ENCODE peak calls at places on chromosomes 7 and 10, in five cellular contexts. One of them, this sample, is unnamed.

GRCh38 chr7:102432476-102433318 is 678 bp upstream of the ORAI2 start:
- DNase-seq in H9: peak; percentile 33
- DNase-seq in A549: no peak
- DNase-seq in ovary: no peak
- DNase-seq in GM12878: no peak
- DNase-seq in this sample: no peak

GRCh38 chr7:12244694-12245093 is 33.6 kb downstream of the TMEM106B start:
- DNase-seq in H9: no peak
- DNase-seq in A549: no peak
- DNase-seq in ovary: no peak
- DNase-seq in GM12878: no peak
- DNase-seq in this sample: no peak

GRCh38 chr10:15745748-15746147 is 26.0 kb upstream of the ITGA8 start:
- DNase-seq in H9: no peak
- DNase-seq in A549: no peak
- DNase-seq in ovary: no peak
- DNase-seq in GM12878: no peak
- DNase-seq in this sample: no peak

GRCh38 chr7:126715076-126715475 is 537.7 kb downstream of the GRM8 start:
- DNase-seq in H9: no peak
- DNase-seq in A549: no peak
- DNase-seq in ovary: no peak
- DNase-seq in GM12878: no peak
- DNase-seq in this sample: no peak

GRCh38 chr7:66522518-66522917 is 106.2 kb upstream of the KCTD7 start:
- DNase-seq in H9: no peak
- DNase-seq in A549: peak; percentile 41
- DNase-seq in ovary: no peak
- DNase-seq in GM12878: no peak
- DNase-seq in this sample: no peak

GRCh38 chr7:149003018-149003417 is 25.3 kb downstream of the PDIA4 start:
- DNase-seq in H9: no peak
- DNase-seq in A549: no peak
- DNase-seq in ovary: no peak
- DNase-seq in GM12878: no peak
- DNase-seq in this sample: no peak

GRCh38 chr10:86538547-86538946 is 17.0 kb upstream of the WAPL start:
- DNase-seq in H9: no peak
- DNase-seq in A549: no peak
- DNase-seq in ovary: no peak
- DNase-seq in GM12878: no peak
- DNase-seq in this sample: peak; percentile 52

GRCh38 chr7:5170251-5170650 is 19.8 kb upstream of the WIPI2 start:
- DNase-seq in H9: no peak
- DNase-seq in A549: no peak
- DNase-seq in ovary: no peak
- DNase-seq in GM12878: no peak
- DNase-seq in this sample: no peak

GRCh38 chr7:29239638-29240037 is 45.1 kb downstream of the CHN2 start:
- DNase-seq in H9: peak; percentile 56
- DNase-seq in A549: peak; percentile 29
- DNase-seq in ovary: no peak
- DNase-seq in GM12878: no peak
- DNase-seq in this sample: no peak

GRCh38 chr10:88923525-88923924 is 29.0 kb downstream of the ACTA2 start:
- DNase-seq in H9: no peak
- DNase-seq in A549: no peak
- DNase-seq in ovary: no peak
- DNase-seq in GM12878: no peak
- DNase-seq in this sample: no peak

GRCh38 chr7:96093435-96093834 is 228.5 kb downstream of the SLC25A13 start:
- DNase-seq in H9: no peak
- DNase-seq in A549: peak; percentile 18
- DNase-seq in ovary: no peak
- DNase-seq in GM12878: no peak
- DNase-seq in this sample: no peak

GRCh38 chr7:139774376-139774775 is 3.4 kb downstream of the HIPK2 start:
- DNase-seq in H9: no peak
- DNase-seq in A549: no peak
- DNase-seq in ovary: no peak
- DNase-seq in GM12878: no peak
- DNase-seq in this sample: no peak

GRCh38 chr7:46558482-46559193 is 637.6 kb upstream of the IGFBP3 start:
- DNase-seq in H9: no peak
- DNase-seq in A549: peak; percentile 25
- DNase-seq in ovary: no peak
- DNase-seq in GM12878: no peak
- DNase-seq in this sample: no peak

DNA sequence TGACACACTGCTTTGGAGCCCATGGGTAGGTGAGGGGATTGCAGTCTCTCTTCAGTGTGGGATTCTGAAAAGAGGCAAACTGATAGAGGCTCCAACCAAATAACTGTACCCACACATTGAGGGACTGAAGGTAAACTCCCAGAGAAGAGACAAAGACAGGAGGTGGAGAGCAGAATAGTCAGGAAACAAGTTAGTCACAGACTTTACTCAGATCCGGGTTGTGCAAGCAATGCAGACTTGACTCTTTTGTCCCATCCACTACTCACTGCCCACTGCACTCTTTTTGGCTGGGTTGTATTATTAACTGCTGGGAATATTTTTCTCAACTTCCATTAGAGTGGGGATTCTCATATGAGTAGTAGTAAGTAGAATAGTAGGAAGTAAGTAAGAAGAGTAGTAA is 152.7 kb downstream of the NRG3 start:
- DNase-seq in H9: no peak
- DNase-seq in A549: no peak
- DNase-seq in ovary: no peak
- DNase-seq in GM12878: no peak
- DNase-seq in this sample: no peak
- H3K9me3 ChIP-seq in H9: no peaks in the 10 kb centered on the region
- H3K9me3 ChIP-seq in A549: peaks cover 2% of the 10 kb centered on the region
- H3K9me3 ChIP-seq in ovary: no peaks in the 10 kb centered on the region
- H3K9me3 ChIP-seq in GM12878: no peaks in the 10 kb centered on the region
- H3K9me3 ChIP-seq in this sample: no peaks in the 10 kb centered on the region

GRCh38 chr7:3482147-3482921 is 181.3 kb downstream of the SDK1 start:
- DNase-seq in H9: peak; percentile 80
- DNase-seq in A549: peak; percentile 62
- DNase-seq in ovary: no peak
- DNase-seq in GM12878: no peak
- DNase-seq in this sample: no peak
- TF ChIP-seq CTCF in H9: peak; percentile 85
- TF ChIP-seq CTCF in A549: peak; percentile 70
- TF ChIP-seq CTCF in ovary: no peak
- TF ChIP-seq CTCF in GM12878: peak; percentile 11
- TF ChIP-seq CTCF in this sample: peak; percentile 19

GRCh38 chr7:57339198-57339944 is 110.6 kb upstream of the ZNF716 start:
- DNase-seq in H9: no peak
- DNase-seq in A549: no peak
- DNase-seq in ovary: no peak
- DNase-seq in GM12878: no peak
- DNase-seq in this sample: no peak
- H3K9me3 ChIP-seq in H9: peaks cover 95% of the 10 kb centered on the region
- H3K9me3 ChIP-seq in A549: no peaks in the 10 kb centered on the region
- H3K9me3 ChIP-seq in ovary: no peaks in the 10 kb centered on the region
- H3K9me3 ChIP-seq in GM12878: no peaks in the 10 kb centered on the region
- H3K9me3 ChIP-seq in this sample: peaks cover 8% of the 10 kb centered on the region

DNA sequence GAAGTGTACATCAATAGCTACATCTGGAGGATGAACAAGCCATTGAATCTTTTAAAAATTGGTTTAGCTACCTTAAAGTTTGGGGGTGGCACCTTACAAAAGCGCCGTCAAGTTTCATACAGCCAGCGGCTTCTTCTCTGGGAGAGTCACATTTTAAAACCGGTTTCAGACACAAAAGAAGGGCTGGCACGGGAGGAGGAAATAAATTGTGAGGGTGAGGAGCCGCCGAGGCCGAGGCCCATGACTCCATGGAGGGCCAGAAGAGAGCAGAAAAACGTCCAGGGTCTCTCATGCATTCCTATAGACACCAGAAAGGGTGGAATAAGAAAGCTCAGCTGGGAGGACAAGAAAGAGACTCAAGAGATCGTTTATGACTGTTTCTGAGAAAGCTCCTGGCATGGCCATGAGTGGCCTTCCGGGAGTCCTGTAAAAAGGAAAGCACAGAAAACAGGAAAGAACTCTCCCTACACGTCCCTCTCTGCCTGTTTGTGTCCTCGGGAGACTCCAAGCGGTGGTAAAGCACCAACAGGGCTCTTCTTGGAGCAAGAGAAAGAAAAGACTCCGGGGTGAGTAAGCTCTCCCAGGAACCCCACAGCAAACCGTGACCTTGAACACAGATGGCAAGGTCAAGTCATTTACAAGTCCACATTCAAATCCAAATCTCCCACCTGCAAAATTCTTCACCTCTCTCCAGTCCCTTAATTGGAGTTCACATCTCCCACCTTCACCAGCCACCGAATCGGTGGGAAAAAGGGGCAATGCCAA is 1.8 kb downstream of the FRAT2 start:
- DNase-seq in H9: peak; percentile 55
- DNase-seq in A549: peak; percentile 43
- DNase-seq in ovary: peak; percentile 60
- DNase-seq in GM12878: no peak
- DNase-seq in this sample: no peak
- TF ChIP-seq CTCF in H9: no peak
- TF ChIP-seq CTCF in A549: no peak
- TF ChIP-seq CTCF in ovary: no peak
- TF ChIP-seq CTCF in GM12878: peak; percentile 21
- TF ChIP-seq CTCF in this sample: peak; percentile 17

GRCh38 chr7:71402684-71403083 is 270.7 kb downstream of the GALNT17 start:
- DNase-seq in H9: no peak
- DNase-seq in A549: no peak
- DNase-seq in ovary: no peak
- DNase-seq in GM12878: no peak
- DNase-seq in this sample: no peak

GRCh38 chr7:71409550-71410157 is 277.7 kb downstream of the GALNT17 start:
- DNase-seq in H9: no peak
- DNase-seq in A549: no peak
- DNase-seq in ovary: no peak
- DNase-seq in GM12878: no peak
- DNase-seq in this sample: no peak

GRCh38 chr7:71408276-71408675 is 276.3 kb downstream of the GALNT17 start:
- DNase-seq in H9: no peak
- DNase-seq in A549: no peak
- DNase-seq in ovary: no peak
- DNase-seq in GM12878: no peak
- DNase-seq in this sample: no peak

GRCh38 chr7:71404701-71405345 is 272.9 kb downstream of the GALNT17 start:
- DNase-seq in H9: no peak
- DNase-seq in A549: no peak
- DNase-seq in ovary: no peak
- DNase-seq in GM12878: no peak
- DNase-seq in this sample: no peak
- H3K9me3 ChIP-seq in H9: no peaks in the 10 kb centered on the region
- H3K9me3 ChIP-seq in A549: no peaks in the 10 kb centered on the region
- H3K9me3 ChIP-seq in ovary: no peaks in the 10 kb centered on the region
- H3K9me3 ChIP-seq in GM12878: no peaks in the 10 kb centered on the region
- H3K9me3 ChIP-seq in this sample: peaks cover 3% of the 10 kb centered on the region

DNA sequence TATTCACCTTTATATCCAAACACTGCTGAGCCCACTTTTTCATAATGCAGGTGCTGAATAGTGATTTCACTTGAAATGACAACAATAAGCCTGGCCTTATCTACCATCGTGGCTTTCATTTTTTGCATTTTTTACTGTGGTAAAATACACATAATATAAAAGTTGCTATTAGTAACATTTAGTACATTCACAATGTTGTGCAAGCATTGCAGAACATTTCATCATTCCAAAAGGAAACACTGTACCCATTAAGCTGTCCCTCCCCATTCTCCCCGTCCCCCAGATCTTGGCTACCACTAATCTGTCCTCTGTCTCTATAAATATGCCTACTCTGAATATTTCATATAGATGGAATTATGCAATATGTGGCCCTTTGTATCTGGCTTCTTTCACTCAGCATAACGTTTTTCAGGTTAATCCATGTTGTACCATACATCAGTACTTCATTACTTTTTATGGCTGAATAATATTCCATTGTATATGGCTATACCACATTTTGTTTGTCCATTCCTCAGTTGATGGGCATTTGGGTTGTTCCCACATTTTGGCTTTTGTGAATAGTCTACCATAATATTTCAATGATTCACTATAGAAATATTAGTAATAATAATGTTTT is 68.5 kb upstream of the ARID5B start:
- DNase-seq in H9: no peak
- DNase-seq in A549: no peak
- DNase-seq in ovary: no peak
- DNase-seq in GM12878: no peak
- DNase-seq in this sample: no peak
- TF ChIP-seq CTCF in H9: no peak
- TF ChIP-seq CTCF in A549: no peak
- TF ChIP-seq CTCF in ovary: no peak
- TF ChIP-seq CTCF in GM12878: no peak
- TF ChIP-seq CTCF in this sample: no peak

GRCh38 chr10:29610876-29611647 is 23.7 kb downstream of the SVIL start:
- DNase-seq in H9: no peak
- DNase-seq in A549: no peak
- DNase-seq in ovary: no peak
- DNase-seq in GM12878: no peak
- DNase-seq in this sample: no peak

GRCh38 chr10:29608062-29608461 is 26.7 kb downstream of the SVIL start:
- DNase-seq in H9: no peak
- DNase-seq in A549: no peak
- DNase-seq in ovary: no peak
- DNase-seq in GM12878: no peak
- DNase-seq in this sample: no peak

GRCh38 chr10:29608476-29609301 is 26.1 kb downstream of the SVIL start:
- DNase-seq in H9: no peak
- DNase-seq in A549: no peak
- DNase-seq in ovary: no peak
- DNase-seq in GM12878: no peak
- DNase-seq in this sample: no peak

GRCh38 chr10:29607576-29607975 is 27.2 kb downstream of the SVIL start:
- DNase-seq in H9: no peak
- DNase-seq in A549: no peak
- DNase-seq in ovary: no peak
- DNase-seq in GM12878: no peak
- DNase-seq in this sample: no peak

GRCh38 chr10:29609696-29610095 is 25.1 kb downstream of the SVIL start:
- DNase-seq in H9: no peak
- DNase-seq in A549: no peak
- DNase-seq in ovary: no peak
- DNase-seq in GM12878: no peak
- DNase-seq in this sample: no peak
- H3K9me3 ChIP-seq in H9: no peaks in the 10 kb centered on the region
- H3K9me3 ChIP-seq in A549: no peaks in the 10 kb centered on the region
- H3K9me3 ChIP-seq in ovary: no peaks in the 10 kb centered on the region
- H3K9me3 ChIP-seq in GM12878: no peaks in the 10 kb centered on the region
- H3K9me3 ChIP-seq in this sample: no peaks in the 10 kb centered on the region

DNA sequence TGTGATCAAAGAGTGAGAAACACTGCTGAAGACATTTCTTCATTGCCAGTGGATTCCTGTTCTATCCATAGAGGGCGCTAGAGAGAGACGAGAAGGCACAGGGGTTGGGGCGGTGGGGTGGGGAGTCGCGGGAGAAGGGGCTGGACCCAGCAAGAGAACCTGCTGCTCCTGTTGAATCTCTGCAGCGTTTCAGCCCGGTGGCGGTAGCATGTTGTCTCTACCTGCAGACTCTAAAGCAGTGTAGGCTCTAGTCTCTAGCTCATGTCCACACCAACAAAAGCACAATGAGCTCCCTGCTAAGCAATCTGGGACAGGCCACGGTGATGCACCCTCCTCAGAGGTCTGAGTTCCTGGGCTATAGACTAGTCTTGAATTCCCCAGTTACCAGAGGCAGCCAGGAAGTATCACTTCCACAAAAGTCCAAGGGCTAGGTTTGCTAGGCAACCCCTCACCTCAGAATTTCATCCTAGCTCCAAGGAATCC is 167.7 kb downstream of the DGKB start:
- DNase-seq in H9: peak; percentile 86
- DNase-seq in A549: no peak
- DNase-seq in ovary: no peak
- DNase-seq in GM12878: no peak
- DNase-seq in this sample: no peak
- TF ChIP-seq CTCF in H9: peak; percentile 73
- TF ChIP-seq CTCF in A549: no peak
- TF ChIP-seq CTCF in ovary: no peak
- TF ChIP-seq CTCF in GM12878: no peak
- TF ChIP-seq CTCF in this sample: no peak

This sample was measured in lower lobe of right lung.